ENCODE peak calls at places on chromosome 13, in six cellular contexts. Z is stomach, V is breast epithelium, K is HepG2, A is Panc1, G is HL-60. B is an unnamed sample.
A peak's percentile ranks its signal among the peaks of the same experiment; 100 is the strongest.

GRCh38 chr13:77623797-77624196 is 73.7 kb upstream of the SLAIN1 start:
- DNase-seq in Z (no peak), V (no peak), G (no peak), K (no peak), A (no peak), B (no peak)

GRCh38 chr13:99496322-99497142 is 4.7 kb upstream of the TM9SF2 start:
- DNase-seq in Z (peak; percentile 81), K (peak; percentile 98), G (peak; percentile 95), V (peak; percentile 42), A (peak; percentile 72), B (peak; percentile 90)

GRCh38 chr13:105452895-105453294 is 1082.6 kb downstream of the EFNB2 start:
- DNase-seq in G (no peak), V (no peak), K (no peak), Z (no peak), A (no peak), B (no peak)

GRCh38 chr13:113548778-113549621 is 35.6 kb upstream of the TFDP1 start:
- DNase-seq in A (no peak), V (no peak), K (no peak), Z (no peak), G (no peak), B (no peak)

GRCh38 chr13:92433963-92434362 is 792.6 kb upstream of the GPC6 start:
- DNase-seq in V (no peak), K (no peak), A (no peak), Z (no peak), G (no peak), B (no peak)

GRCh38 chr13:106152047-106152446 is 383.4 kb downstream of the EFNB2 start:
- DNase-seq in A (no peak), K (no peak), Z (no peak), G (no peak), V (no peak), B (no peak)

GRCh38 chr13:71360041-71360440 is 507.0 kb downstream of the DACH1 start:
- DNase-seq in K (no peak), V (no peak), Z (no peak), G (no peak), A (no peak), B (no peak)

GRCh38 chr13:111337206-111337605 is 16.8 kb downstream of the TEX29 start:
- DNase-seq in A (no peak), K (no peak), Z (no peak), V (no peak), G (no peak), B (peak; percentile 20)

GRCh38 chr13:113297370-113297871 is 382 bp downstream of the LAMP1 start:
- DNase-seq in K (no peak), V (peak; percentile 26), A (no peak), Z (no peak), G (peak; percentile 52), B (no peak)

GRCh38 chr13:77250968-77251367 is 75.9 kb downstream of the MYCBP2 start:
- DNase-seq in A (no peak), Z (no peak), G (no peak), K (no peak), V (no peak), B (no peak)

DNA sequence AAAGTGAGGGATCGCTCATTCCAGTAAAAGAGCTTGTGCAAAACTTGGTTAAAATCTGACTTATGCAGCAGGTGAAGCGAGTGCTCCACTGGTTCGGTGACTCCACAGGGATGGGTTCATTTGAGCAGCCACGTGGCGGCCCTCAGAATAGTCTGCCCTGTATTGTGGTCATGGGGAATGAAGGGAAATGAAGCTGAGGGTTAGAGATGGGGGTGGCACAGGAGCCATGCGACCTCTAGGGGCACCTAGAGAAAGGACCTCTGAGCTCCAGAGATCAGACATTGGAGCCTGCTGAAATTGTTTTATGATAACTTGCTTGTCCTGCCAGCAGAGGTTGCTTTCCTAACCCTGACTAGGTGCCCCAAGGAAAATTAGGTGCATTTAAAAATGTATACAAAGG is 26.6 kb downstream of the CBY2 start:
- DNase-seq in K (peak; percentile 57), G (peak; percentile 51), Z (no peak), V (no peak), A (no peak), B (no peak)
- TF ChIP-seq CTCF in K (peak; percentile 64), G (peak; percentile 45), Z (no peak), V (no peak), A (peak; percentile 64), B (no peak)

GRCh38 chr13:43877788-43878187 is 1.8 kb downstream of the CCDC122 start:
- DNase-seq in V (no peak), A (no peak), G (no peak), Z (no peak), K (no peak), B (no peak)

GRCh38 chr13:43880930-43881329 is 1.2 kb downstream of the LACC1 start:
- DNase-seq in V (no peak), Z (no peak), K (no peak), A (no peak), G (no peak), B (no peak)

GRCh38 chr13:43878897-43879322 is 630 bp downstream of the CCDC122 start:
- DNase-seq in Z (peak; percentile 71), G (peak; percentile 79), V (peak; percentile 40), K (peak; percentile 31), A (no peak), B (peak; percentile 91)

GRCh38 chr13:43880451-43880850 is 747 bp downstream of the LACC1 start:
- DNase-seq in A (no peak), V (no peak), G (no peak), Z (no peak), K (no peak), B (no peak)

GRCh38 chr13:43879323-43880181 is at the start of the genes CCDC122 and LACC1:
- DNase-seq in G (peak; percentile 83), K (peak; percentile 38), V (peak; percentile 77), A (no peak), Z (peak; percentile 87), B (no peak)
- TF ChIP-seq POLR2AphosphoS5 in G (peak; percentile 62), K (peak; percentile 65), V (peak; percentile 76), A (peak; percentile 63), Z (peak; percentile 89), B (peak; percentile 85)

GRCh38 chr13:97058417-97058816 is 64.1 kb upstream of the OXGR1 start:
- DNase-seq in K (no peak), A (no peak), Z (no peak), G (no peak), V (no peak), B (no peak)
- TF ChIP-seq CTCF in K (no peak), A (no peak), Z (no peak), G (no peak), V (no peak), B (no peak)

GRCh38 chr13:28718186-28718537 is 608 bp downstream of the SLC46A3 start:
- DNase-seq in A (no peak), Z (no peak), K (no peak), V (no peak), G (no peak), B (no peak)

GRCh38 chr13:28719656-28720055 is 886 bp upstream of the SLC46A3 start:
- DNase-seq in G (no peak), V (no peak), K (no peak), A (no peak), Z (no peak), B (no peak)

GRCh38 chr13:28719227-28719562 is 425 bp upstream of the SLC46A3 start:
- DNase-seq in V (no peak), A (no peak), G (no peak), K (no peak), Z (no peak), B (no peak)

GRCh38 chr13:28717170-28717569 is 1.6 kb downstream of the SLC46A3 start:
- DNase-seq in G (no peak), K (no peak), A (no peak), V (no peak), Z (no peak), B (no peak)

DNA sequence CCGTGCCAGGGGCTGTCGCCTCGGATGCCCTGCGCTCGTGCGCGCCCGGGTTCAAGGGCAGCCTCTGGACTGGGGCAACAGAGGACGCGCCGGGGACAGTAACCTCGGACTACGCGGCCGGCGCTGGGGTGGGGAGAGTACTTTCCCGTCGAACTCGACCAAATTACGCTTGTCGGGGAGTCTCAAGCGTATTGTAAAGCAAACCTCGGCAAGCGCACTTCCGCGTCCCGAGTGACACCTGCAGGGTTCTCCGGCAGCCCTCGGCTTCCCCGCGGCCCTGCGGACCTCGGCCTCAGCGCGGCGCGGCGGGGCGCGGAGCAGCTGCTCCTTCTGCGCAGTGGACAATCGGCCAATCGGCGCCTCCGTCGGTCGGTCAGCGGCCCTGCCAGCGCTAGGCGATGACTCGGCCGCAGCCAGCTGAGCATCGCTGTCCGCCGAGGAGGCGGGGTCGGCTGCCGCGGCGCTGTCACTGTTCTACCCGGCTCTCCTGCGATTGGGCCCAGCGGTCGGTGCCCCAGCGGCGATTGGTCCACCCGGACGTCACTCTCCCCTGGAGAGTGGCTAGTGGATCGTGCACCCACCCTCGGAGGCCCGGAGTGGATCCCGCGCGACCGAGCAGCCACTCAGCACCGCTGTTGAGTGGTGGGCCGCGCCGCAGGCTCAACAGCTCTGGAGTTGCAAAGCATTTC is at the start of gene SLC46A3:
- DNase-seq in K (no peak), G (peak; percentile 79), Z (peak; percentile 92), V (peak; percentile 95), A (peak; percentile 52), B (no peak)
- TF ChIP-seq POLR2AphosphoS5 in K (no peak), G (no peak), Z (peak; percentile 70), V (peak; percentile 75), A (no peak), B (peak; percentile 41)

GRCh38 chr13:109738298-109738746 is 48.1 kb downstream of the IRS2 start:
- DNase-seq in V (peak; percentile 39), A (no peak), K (no peak), Z (no peak), G (no peak), B (peak; percentile 58)
- TF ChIP-seq CTCF in V (no peak), A (no peak), K (no peak), Z (no peak), G (no peak), B (no peak)

DNA sequence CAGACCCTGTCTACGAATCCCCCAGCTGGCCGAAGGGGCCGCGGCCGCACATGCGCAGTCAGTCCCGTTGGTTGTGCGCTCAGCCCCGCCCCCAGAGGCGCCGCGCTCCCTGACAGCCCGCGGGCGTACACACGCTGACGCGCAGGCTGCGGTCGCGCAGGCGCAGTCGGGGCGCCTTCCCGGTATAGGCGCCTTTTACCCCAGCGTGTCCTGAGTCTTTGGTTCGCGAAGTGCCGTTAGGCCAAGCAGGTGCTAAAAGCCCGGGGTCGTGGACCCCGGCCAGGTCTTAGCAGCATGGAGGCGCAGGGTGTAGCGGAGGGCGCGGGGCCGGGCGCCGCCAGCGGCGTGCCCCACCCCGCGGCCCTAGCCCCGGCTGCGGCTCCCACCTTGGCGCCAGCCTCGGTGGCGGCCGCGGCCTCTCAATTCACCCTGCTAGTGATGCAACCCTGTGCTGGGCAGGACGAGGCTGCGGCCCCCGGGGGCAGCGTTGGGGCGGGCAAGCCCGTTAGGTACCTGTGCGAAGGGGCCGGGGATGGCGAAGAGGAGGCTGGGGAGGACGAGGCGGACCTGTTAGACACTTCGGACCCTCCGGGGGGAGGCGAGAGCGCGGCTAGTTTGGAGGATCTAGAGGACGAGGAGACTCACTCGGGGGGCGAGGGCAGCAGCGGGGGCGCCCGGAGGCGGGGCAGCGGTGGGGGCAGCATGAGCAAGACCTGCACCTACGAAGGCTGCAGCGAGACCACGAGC is at the start of gene RFXAP:
- DNase-seq in V (peak; percentile 66), A (no peak), Z (peak; percentile 93), K (peak; percentile 74), G (peak; percentile 89), B (no peak)
- TF ChIP-seq POLR2AphosphoS5 in V (no peak), A (no peak), Z (peak; percentile 61), K (peak; percentile 76), G (peak; percentile 59), B (peak; percentile 64)